ENCODE peak calls at places on chromosomes 3 and 15, in nine cellular contexts. B, X, K, R, Y, H, U, F and N are unnamed samples.

GRCh38 chr3:124829819-124830554 is 57.2 kb downstream of the ITGB5 start:
- DNase-seq in U (no peak), Y (no peak), F (no peak), R (no peak), X (no peak), H (no peak), B (no peak), K (no peak), N (no peak)

GRCh38 chr15:52714968-52715367 is 35.8 kb upstream of the ATOSA start:
- DNase-seq in F (no peak), Y (no peak), B (no peak), R (no peak), K (no peak), U (no peak), H (no peak), X (no peak), N (no peak)

GRCh38 chr3:133924041-133924440 is 28.4 kb upstream of the RAB6B start:
- DNase-seq in H (no peak), B (no peak), F (no peak), K (no peak), X (no peak), Y (no peak), R (no peak), U (no peak), N (no peak)

GRCh38 chr3:60798456-60798855 is 452.8 kb downstream of the FHIT start:
- DNase-seq in K (no peak), R (no peak), U (no peak), Y (no peak), F (no peak), B (no peak), H (no peak), X (no peak), N (no peak)

GRCh38 chr15:63357657-63358161 is 23.9 kb downstream of the CA12 start:
- DNase-seq in Y (peak; percentile 59), X (no peak), F (no peak), R (no peak), U (no peak), K (no peak), H (no peak), B (no peak), N (no peak)

GRCh38 chr15:60804986-60805949 is 326.3 kb upstream of the ICE2 start:
- DNase-seq in U (peak; percentile 78), Y (no peak), X (peak; percentile 91), F (no peak), H (no peak), R (no peak), B (no peak), K (no peak), N (no peak)

GRCh38 chr15:101689901-101690300 is 34.4 kb downstream of the TARS3 start:
- DNase-seq in F (no peak), K (no peak), B (no peak), R (no peak), X (no peak), H (no peak), U (no peak), Y (no peak), N (no peak)

GRCh38 chr3:119508172-119508845 is 10.0 kb downstream of the TIMMDC1 start:
- DNase-seq in B (no peak), F (no peak), Y (no peak), K (no peak), U (no peak), X (no peak), R (no peak), H (no peak), N (no peak)

GRCh38 chr3:126102530-126102951 is 18.6 kb upstream of the SLC41A3 start:
- DNase-seq in R (no peak), X (no peak), F (no peak), K (peak; percentile 62), Y (peak; percentile 62), B (no peak), U (no peak), H (peak; percentile 58), N (no peak)

GRCh38 chr3:180408654-180409053 is 193.3 kb upstream of the TTC14 start:
- DNase-seq in F (no peak), K (no peak), U (no peak), Y (no peak), X (no peak), H (no peak), R (no peak), B (no peak), N (no peak)

GRCh38 chr15:52440414-52440813 is 88.3 kb downstream of the MYO5A start:
- DNase-seq in B (no peak), R (no peak), Y (no peak), K (no peak), X (no peak), F (no peak), U (no peak), H (no peak), N (no peak)

DNA sequence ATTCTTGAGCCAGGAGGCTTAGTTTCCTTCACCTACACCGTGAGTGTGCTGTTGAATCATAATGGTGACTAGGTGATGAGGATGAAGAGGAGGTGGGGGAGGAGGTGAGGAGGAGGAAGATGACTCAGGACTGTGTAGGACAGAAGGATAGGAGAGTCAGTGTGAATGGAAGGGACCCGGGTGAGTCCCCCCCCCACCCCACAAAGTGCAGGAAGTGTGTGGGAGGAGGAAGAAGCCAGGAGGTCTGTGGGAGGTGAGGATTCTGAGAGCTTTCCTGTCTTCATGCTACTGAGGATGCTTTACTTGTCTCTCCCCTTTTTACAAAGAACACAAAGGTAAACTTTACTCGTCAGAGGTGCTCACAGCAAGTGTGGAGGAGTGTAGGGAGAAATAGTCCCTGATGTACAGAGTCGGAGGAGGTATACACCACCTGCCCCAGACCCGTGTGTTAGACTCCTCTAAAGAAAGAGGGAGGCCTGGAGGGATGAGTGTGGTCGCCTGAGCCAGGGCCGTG is 3.8 kb downstream of the TAGLN3 start:
- DNase-seq in Y (no peak), U (no peak), F (no peak), B (no peak), H (no peak), K (no peak), X (no peak), R (no peak), N (no peak)
- H3K4me3 ChIP-seq in Y (no peak overlapping the region), U (no peak overlapping the region), F (no peak overlapping the region), B (no peak overlapping the region), H (no peak overlapping the region), K (no peak overlapping the region), X (no peak overlapping the region), R (no peak overlapping the region), N (no peak overlapping the region)

DNA sequence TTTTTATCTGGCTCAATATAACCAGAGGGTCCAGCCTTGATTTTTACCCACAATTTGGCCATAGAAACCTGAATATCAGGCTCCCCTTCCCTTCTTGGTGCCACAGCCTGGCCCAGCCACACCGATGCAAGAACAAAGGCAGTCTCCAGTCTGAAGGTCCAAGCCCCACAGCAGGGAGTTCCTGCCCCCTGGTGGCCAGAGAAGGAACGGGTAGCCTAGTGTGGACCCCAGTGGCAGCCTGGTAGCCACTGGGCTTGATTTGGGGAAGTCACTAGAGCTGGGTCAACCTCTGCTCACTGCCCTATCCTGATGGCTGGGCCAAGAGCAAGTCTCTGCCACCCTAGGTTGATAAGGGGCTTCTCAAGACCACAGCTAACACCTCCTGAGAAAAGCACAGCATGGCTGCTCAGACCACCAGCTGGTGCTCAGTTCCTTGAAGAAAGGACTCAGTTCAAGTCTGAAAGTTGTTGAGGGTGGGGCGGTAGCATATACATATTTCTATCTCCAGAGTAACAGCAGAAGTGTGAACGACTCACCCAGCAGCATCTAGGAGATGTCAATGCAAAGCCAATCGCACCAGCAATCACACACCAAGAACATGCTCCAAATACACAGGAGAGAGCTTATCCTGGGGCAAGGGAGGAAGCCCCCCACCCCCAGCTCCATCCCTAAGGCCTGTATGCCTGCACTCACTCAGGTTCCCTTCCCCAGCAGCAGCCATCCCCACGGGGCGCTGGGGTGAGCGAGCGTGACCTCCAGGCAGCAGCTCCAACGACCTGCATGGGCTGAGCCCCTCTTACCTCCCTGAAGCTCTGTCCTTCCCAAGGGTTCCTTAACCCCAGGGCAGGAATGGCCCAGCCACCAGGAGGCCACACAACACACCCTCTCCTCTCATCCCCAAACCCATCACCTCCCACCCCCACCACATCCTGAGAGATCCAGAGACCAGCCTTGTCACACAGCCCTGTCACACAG is 7.6 kb downstream of the PFKFB4 start:
- DNase-seq in B (peak; percentile 85), K (peak; percentile 89), F (peak; percentile 87), Y (peak; percentile 88), H (peak; percentile 71), U (peak; percentile 78), R (peak; percentile 78), X (peak; percentile 96), N (peak; percentile 93)
- H3K4me1 ChIP-seq in B (peaks cover 3% of the 10 kb centered on the region), K (peaks cover 11% of the 10 kb centered on the region), F (peaks cover 16% of the 10 kb centered on the region), Y (peaks cover 13% of the 10 kb centered on the region), H (no peaks in the 10 kb centered on the region), U (no peaks in the 10 kb centered on the region), R (peaks cover 2% of the 10 kb centered on the region), X (no peaks in the 10 kb centered on the region), N (peaks cover 57% of the 10 kb centered on the region)

GRCh38 chr3:42061042-42061710 is 30.0 kb upstream of the TRAK1 start:
- DNase-seq in H (no peak), K (no peak), Y (no peak), B (no peak), X (no peak), U (no peak), R (no peak), F (no peak), N (no peak)

GRCh38 chr3:42056840-42057239 is 34.3 kb upstream of the TRAK1 start:
- DNase-seq in F (no peak), K (no peak), X (no peak), U (no peak), R (no peak), H (no peak), B (no peak), Y (peak; percentile 3), N (no peak)

GRCh38 chr3:42061711-42062408 is 29.3 kb upstream of the TRAK1 start:
- DNase-seq in H (no peak), R (no peak), X (peak; percentile 77), Y (peak; percentile 72), F (peak; percentile 25), B (no peak), U (no peak), K (no peak), N (no peak)

GRCh38 chr3:42055291-42055690 is 35.9 kb upstream of the TRAK1 start:
- DNase-seq in H (no peak), U (no peak), Y (no peak), B (no peak), R (no peak), X (no peak), F (no peak), K (no peak), N (no peak)

GRCh38 chr3:42057561-42058211 is 33.5 kb upstream of the TRAK1 start:
- DNase-seq in U (no peak), H (no peak), X (no peak), F (no peak), Y (peak; percentile 38), K (no peak), B (no peak), R (no peak), N (no peak)
- H3K4me3 ChIP-seq in U (no peak overlapping the region), H (no peak overlapping the region), X (no peak overlapping the region), F (no peak overlapping the region), Y (no peak overlapping the region), K (no peak overlapping the region), B (no peak overlapping the region), R (no peak overlapping the region), N (no peak overlapping the region)

DNA sequence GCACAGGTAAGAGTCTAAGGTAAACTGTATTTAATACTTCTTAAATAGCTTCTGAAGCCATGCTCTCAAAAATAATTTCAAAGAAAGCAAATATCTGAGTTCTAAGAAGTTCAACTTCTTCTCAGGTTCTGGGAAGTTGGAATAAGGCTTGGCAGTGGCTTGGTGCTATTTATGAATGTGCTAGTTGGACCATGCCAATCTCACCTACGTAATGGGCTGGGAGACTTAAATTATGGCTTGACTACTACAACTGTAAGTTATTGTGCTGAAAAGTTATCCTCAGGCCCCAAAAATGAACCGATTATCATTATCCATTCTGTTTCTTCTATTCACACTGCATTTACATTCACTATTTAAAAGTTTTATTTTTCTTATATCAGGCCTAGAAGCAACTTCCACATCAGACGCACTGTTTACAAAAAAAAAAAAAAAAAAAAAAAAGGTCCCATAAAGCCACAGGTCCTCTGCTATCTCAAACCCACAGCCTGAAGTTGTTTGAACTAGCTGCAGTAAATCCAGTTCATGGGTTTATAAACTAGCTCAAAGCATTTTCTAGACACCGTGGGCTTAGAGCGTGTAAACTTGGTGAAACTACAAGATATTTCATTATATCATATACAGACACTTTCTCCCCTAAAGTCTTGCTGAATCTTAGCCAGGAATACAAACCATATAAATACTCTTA is 3.4 kb downstream of the LRIG1 start:
- DNase-seq in H (peak; percentile 53), Y (no peak), K (no peak), R (no peak), U (no peak), F (no peak), X (no peak), B (no peak), N (no peak)
- H3K4me1 ChIP-seq in H (peaks cover 30% of the 10 kb centered on the region), Y (peaks cover 83% of the 10 kb centered on the region), K (peaks cover 48% of the 10 kb centered on the region), R (peaks cover 20% of the 10 kb centered on the region), U (peaks cover 14% of the 10 kb centered on the region), F (peaks cover 56% of the 10 kb centered on the region), X (peaks cover 36% of the 10 kb centered on the region), B (peaks cover 47% of the 10 kb centered on the region), N (peaks cover 64% of the 10 kb centered on the region)